ENCODE peak calls at places on chromosomes 11 and 22, in five cellular contexts. E is A549, S is gastrocnemius medialis, V is sigmoid colon, K is esophagus muscularis mucosa. T is an unnamed sample.
A peak's percentile ranks its signal among the peaks of the same experiment; 100 is the strongest.

GRCh38 chr11:15968461-15969130 is 387.8 kb downstream of the SOX6 start:
- DNase-seq in E (no peak), S (peak; percentile 66), V (no peak), K (no peak), T (no peak)

GRCh38 chr22:46815896-46816721 is 53.7 kb downstream of the TBC1D22A start:
- DNase-seq in E (no peak), S (no peak), V (no peak), K (no peak), T (no peak)

GRCh38 chr11:8258289-8258688 is 5.4 kb downstream of the LMO1 start:
- DNase-seq in E (no peak), S (peak; percentile 90), V (peak; percentile 54), K (no peak), T (no peak)

GRCh38 chr11:134155946-134156865 is 67.6 kb downstream of the NCAPD3 start:
- DNase-seq in E (no peak), S (no peak), V (no peak), K (peak; percentile 55), T (no peak)

GRCh38 chr11:67302571-67303131 is 679 bp upstream of the SSH3 start:
- DNase-seq in E (no peak), S (peak; percentile 47), V (peak; percentile 80), K (no peak), T (no peak)

GRCh38 chr11:77091146-77091940 is 11.3 kb upstream of the OMP start:
- DNase-seq in E (peak; percentile 90), S (peak; percentile 62), V (peak; percentile 91), K (no peak), T (peak; percentile 92)

GRCh38 chr11:6545917-6546605 is 49.0 kb downstream of the DNHD1 start:
- DNase-seq in E (no peak), S (peak; percentile 87), V (no peak), K (peak; percentile 60), T (no peak)

GRCh38 chr11:33867996-33868645 is 23.8 kb downstream of the LMO2 start:
- DNase-seq in E (no peak), S (no peak), V (no peak), K (no peak), T (no peak)

GRCh38 chr11:27285761-27286160 is 77.3 kb downstream of the CCDC34 start:
- DNase-seq in E (no peak), S (no peak), V (no peak), K (no peak), T (no peak)

GRCh38 chr11:108672113-108672512 is 7.2 kb downstream of the DDX10 start:
- DNase-seq in E (no peak), S (no peak), V (no peak), K (no peak), T (no peak)

GRCh38 chr11:86171627-86172026 is 72.9 kb upstream of the EED start:
- DNase-seq in E (no peak), S (no peak), V (no peak), K (no peak), T (no peak)

GRCh38 chr11:94759522-94759921 is 8.6 kb upstream of the AMOTL1 start:
- DNase-seq in E (no peak), S (no peak), V (no peak), K (no peak), T (no peak)

GRCh38 chr22:31948002-31948401 is 3.7 kb downstream of the YWHAH start:
- DNase-seq in E (no peak), S (no peak), V (no peak), K (no peak), T (no peak)

GRCh38 chr11:64762277-64762915 is 2.6 kb upstream of the PYGM start:
- DNase-seq in E (no peak), S (peak; percentile 59), V (peak; percentile 65), K (no peak), T (no peak)

GRCh38 chr22:45218974-45219373 is 21.7 kb downstream of the KIAA0930 start:
- DNase-seq in E (no peak), S (no peak), V (no peak), K (no peak), T (no peak)

GRCh38 chr22:36445158-36445668 is 36.2 kb downstream of the TXN2 start:
- DNase-seq in E (no peak), S (no peak), V (peak; percentile 90), K (no peak), T (peak; percentile 67)

GRCh38 chr22:37843746-37844089 is 416 bp downstream of the ANKRD54 start:
- DNase-seq in E (no peak), S (no peak), V (peak; percentile 74), K (peak; percentile 93), T (no peak)

GRCh38 chr22:36197601-36198146 is 3.9 kb downstream of the APOL4 start:
- DNase-seq in E (no peak), S (no peak), V (no peak), K (no peak), T (no peak)

GRCh38 chr11:36141595-36141994 is 147.6 kb downstream of the COMMD9 start:
- DNase-seq in E (no peak), S (no peak), V (no peak), K (no peak), T (no peak)

GRCh38 chr22:41365425-41365824 is 16.3 kb upstream of the TEF start:
- DNase-seq in E (no peak), S (no peak), V (no peak), K (no peak), T (no peak)

GRCh38 chr11:75400110-75400865 is 970 bp downstream of the RPS3 start:
- DNase-seq in E (no peak), S (no peak), V (no peak), K (no peak), T (no peak)

GRCh38 chr11:75399344-75400109 is at the start of gene RPS3:
- DNase-seq in E (peak; percentile 88), S (peak; percentile 92), V (peak; percentile 95), K (peak; percentile 98), T (peak; percentile 80)

GRCh38 chr11:75403037-75403436 is 3.7 kb downstream of the RPS3 start:
- DNase-seq in E (no peak), S (no peak), V (no peak), K (no peak), T (no peak)

GRCh38 chr11:75403983-75404658 is 4.8 kb downstream of the RPS3 start:
- DNase-seq in E (no peak), S (no peak), V (no peak), K (no peak), T (no peak)

GRCh38 chr11:75402002-75402773 is 2.9 kb downstream of the RPS3 start:
- DNase-seq in E (no peak), S (peak; percentile 40), V (no peak), K (no peak), T (no peak)
- TF ChIP-seq POLR2A in E (no peak), S (no peak), V (no peak), K (no peak), T (no peak)

GRCh38 chr11:124801636-124802312 is 1.6 kb upstream of the MSANTD2 start:
- DNase-seq in E (no peak), S (no peak), V (no peak), K (no peak), T (no peak)

GRCh38 chr11:124801014-124801413 is 808 bp upstream of the MSANTD2 start:
- DNase-seq in E (no peak), S (no peak), V (no peak), K (no peak), T (no peak)

GRCh38 chr11:124798991-124799383 is 1.2 kb downstream of the MSANTD2 start:
- DNase-seq in E (no peak), S (no peak), V (no peak), K (no peak), T (no peak)

GRCh38 chr11:124799384-124800225 is 601 bp downstream of the MSANTD2 start:
- DNase-seq in E (no peak), S (no peak), V (peak; percentile 72), K (no peak), T (no peak)

GRCh38 chr11:124800226-124800929 is at the start of gene MSANTD2:
- DNase-seq in E (peak; percentile 68), S (peak; percentile 60), V (peak; percentile 91), K (peak; percentile 94), T (peak; percentile 56)
- TF ChIP-seq POLR2A in E (peak; percentile 78), S (peak; percentile 79), V (peak; percentile 60), K (peak; percentile 81), T (peak; percentile 77)

GRCh38 chr11:62671604-62672528 is at the start of the genes LBHD1 and UQCC3:
- DNase-seq in E (peak; percentile 86), S (peak; percentile 73), V (peak; percentile 91), K (peak; percentile 94), T (peak; percentile 62)
- TF ChIP-seq POLR2A in E (peak; percentile 72), S (peak; percentile 64), V (peak; percentile 57), K (peak; percentile 19), T (peak; percentile 79)

GRCh38 chr22:50621948-50622722 is 5.8 kb downstream of the ARSA start:
- DNase-seq in E (no peak), S (no peak), V (no peak), K (no peak), T (no peak)

GRCh38 chr22:50621491-50621880 is 6.5 kb downstream of the ARSA start:
- DNase-seq in E (no peak), S (no peak), V (no peak), K (no peak), T (no peak)

GRCh38 chr22:50620861-50621490 is 7.0 kb downstream of the ARSA start:
- DNase-seq in E (no peak), S (no peak), V (no peak), K (no peak), T (no peak)

GRCh38 chr22:50624347-50625130 is 3.4 kb downstream of the ARSA start:
- DNase-seq in E (no peak), S (no peak), V (no peak), K (no peak), T (no peak)

GRCh38 chr22:50622723-50623327 is 5.1 kb downstream of the ARSA start:
- DNase-seq in E (no peak), S (no peak), V (peak; percentile 58), K (no peak), T (no peak)
- TF ChIP-seq POLR2A in E (no peak), S (no peak), V (no peak), K (no peak), T (no peak)

GRCh38 chr11:14358729-14359439 is at the start of gene RRAS2:
- DNase-seq in E (peak; percentile 70), S (peak; percentile 77), V (peak; percentile 86), K (peak; percentile 96), T (peak; percentile 61)
- TF ChIP-seq POLR2A in E (peak; percentile 92), S (peak; percentile 94), V (peak; percentile 39), K (peak; percentile 75), T (peak; percentile 97)

GRCh38 chr22:19043111-19044085 is 78.8 kb downstream of the DGCR2 start:
- DNase-seq in E (no peak), S (peak; percentile 5), V (peak; percentile 43), K (no peak), T (no peak)
- TF ChIP-seq POLR2A in E (no peak), S (no peak), V (no peak), K (no peak), T (no peak)

GRCh38 chr11:75347781-75348613 is 3.5 kb downstream of the ARRB1 start:
- DNase-seq in E (no peak), S (no peak), V (peak; percentile 91), K (no peak), T (peak; percentile 93)
- TF ChIP-seq POLR2A in E (no peak), S (no peak), V (no peak), K (no peak), T (no peak)